ENCODE peak calls at places on chromosomes 12 and 14, in nine cellular contexts. L is fibroblast of lung; B is NCI-H1417; O is activated T-helper 1 cell treated with anti-CD3 and anti-CD28 coated beads, Interleukin-12 subunit alpha, Interleukin-12 subunit beta, Interleukin-2, Interleukin-4 antibody, amounts not matched to agents 30 ng/mL and 10 ng/mL and 1 ng/mL, durations not matched to agents 14 hours and 24 hours and 36 hours; F is KBM-7; U is A549; H is GM03348; J is HFF-Myc; C is astrocyte of the spinal cord. P is an unnamed sample.

GRCh38 chr14:101200650-101201516 is 297.4 kb upstream of the RTL1 start:
- DNase-seq in L (no peak), B (peak), O (no peak), F (no peak), U (no peak), H (no peak), J (no peak), C (no peak), P (no peak)

GRCh38 chr14:52076334-52076733 is 7.5 kb upstream of the NID2 start:
- DNase-seq in L (peak), B (no peak), O (no peak), F (no peak), U (no peak), H (no peak), J (no peak), C (peak), P (no peak)

GRCh38 chr12:46339051-46339450 is 33.5 kb downstream of the SLC38A2 start:
- DNase-seq in L (no peak), B (no peak), O (no peak), F (no peak), U (no peak), H (no peak), J (no peak), C (no peak), P (no peak)

GRCh38 chr14:36941783-36942521 is 230.5 kb downstream of the SLC25A21 start:
- DNase-seq in L (peak), B (peak), O (no peak), F (peak), U (peak), H (peak), J (peak), C (peak), P (peak)

GRCh38 chr12:91972896-91973295 is 172.8 kb downstream of the BTG1 start:
- DNase-seq in L (no peak), B (no peak), O (no peak), F (no peak), U (no peak), H (no peak), J (no peak), C (no peak), P (no peak)

GRCh38 chr12:70255311-70255710 is 12.1 kb downstream of the CNOT2 start:
- DNase-seq in L (peak), B (no peak), O (no peak), F (no peak), U (no peak), H (peak), J (no peak), C (peak), P (no peak)

GRCh38 chr12:118790578-118790977 is 190.8 kb upstream of the SRRM4 start:
- DNase-seq in L (no peak), B (no peak), O (no peak), F (no peak), U (no peak), H (no peak), J (no peak), C (no peak), P (no peak)

GRCh38 chr14:89228921-89229639 is 188.0 kb downstream of the FOXN3 start:
- DNase-seq in L (peak), B (no peak), O (no peak), F (no peak), U (no peak), H (no peak), J (no peak), C (no peak), P (no peak)

GRCh38 chr14:56555921-56556570 is 23.6 kb upstream of the TMEM260 start:
- DNase-seq in L (peak), B (peak), O (no peak), F (peak), U (peak), H (peak), J (no peak), C (peak), P (peak)

GRCh38 chr12:98821849-98822248 is 176.8 kb downstream of the APAF1 start:
- DNase-seq in L (no peak), B (no peak), O (no peak), F (no peak), U (no peak), H (no peak), J (no peak), C (peak), P (no peak)

GRCh38 chr12:124440841-124441381 is 126.5 kb downstream of the NCOR2 start:
- DNase-seq in L (no peak), B (no peak), O (no peak), F (no peak), U (no peak), H (peak), J (no peak), C (no peak), P (no peak)

GRCh38 chr14:49052516-49052915 is 533.7 kb downstream of the RPS29 start:
- DNase-seq in L (no peak), B (no peak), O (no peak), F (no peak), U (no peak), H (no peak), J (no peak), C (no peak), P (no peak)

GRCh38 chr14:101118746-101119610 is 215.5 kb upstream of the RTL1 start:
- DNase-seq in L (no peak), B (peak), O (no peak), F (no peak), U (no peak), H (no peak), J (no peak), C (no peak), P (peak)

GRCh38 chr12:67714648-67715047 is 66.1 kb downstream of the DYRK2 start:
- DNase-seq in L (no peak), B (peak), O (no peak), F (no peak), U (peak), H (no peak), J (no peak), C (no peak), P (peak)

GRCh38 chr14:89368490-89369477 is 48.2 kb downstream of the FOXN3 start:
- DNase-seq in L (no peak), B (no peak), O (no peak), F (no peak), U (no peak), H (no peak), J (no peak), C (no peak), P (no peak)

GRCh38 chr14:25988536-25988935 is 609.3 kb downstream of the NOVA1 start:
- DNase-seq in L (no peak), B (no peak), O (no peak), F (no peak), U (no peak), H (no peak), J (no peak), C (no peak), P (no peak)

GRCh38 chr14:89620436-89620835 is 203.4 kb upstream of the FOXN3 start:
- DNase-seq in L (no peak), B (no peak), O (no peak), F (no peak), U (no peak), H (no peak), J (no peak), C (no peak), P (no peak)

GRCh38 chr14:101082036-101082435 is 178.5 kb upstream of the RTL1 start:
- DNase-seq in L (no peak), B (no peak), O (no peak), F (no peak), U (no peak), H (no peak), J (no peak), C (no peak), P (no peak)

GRCh38 chr12:50620050-50620974 is 115.5 kb downstream of the DIP2B start:
- DNase-seq in L (peak), B (peak), O (no peak), F (no peak), U (peak), H (peak), J (peak), C (peak), P (peak)

GRCh38 chr14:67453575-67454300 is 34.8 kb downstream of the TMEM229B start:
- DNase-seq in L (no peak), B (no peak), O (no peak), F (no peak), U (no peak), H (no peak), J (no peak), C (no peak), P (no peak)

GRCh38 chr14:45262637-45263036 is 9.6 kb upstream of the MIS18BP1 start:
- DNase-seq in L (no peak), B (no peak), O (no peak), F (no peak), U (no peak), H (no peak), J (no peak), C (no peak), P (no peak)

GRCh38 chr12:78209851-78210493 is 379.3 kb downstream of the NAV3 start:
- DNase-seq in L (peak), B (peak), O (no peak), F (no peak), U (no peak), H (peak), J (no peak), C (peak), P (peak)

GRCh38 chr14:22549981-22550670 is 38.9 kb downstream of the DAD1 start:
- DNase-seq in L (no peak), B (no peak), O (peak), F (peak), U (no peak), H (no peak), J (peak), C (peak), P (no peak)

GRCh38 chr12:76083246-76083735 is 1.2 kb downstream of the NAP1L1 start:
- DNase-seq in L (no peak), B (no peak), O (no peak), F (no peak), U (no peak), H (no peak), J (no peak), C (no peak), P (no peak)

GRCh38 chr12:104212516-104212915 is 3.1 kb upstream of the TXNRD1 start:
- DNase-seq in L (no peak), B (no peak), O (no peak), F (no peak), U (no peak), H (no peak), J (no peak), C (no peak), P (no peak)

GRCh38 chr12:62933871-62934798 is 815 bp downstream of the PPM1H start:
- DNase-seq in L (peak), B (peak), O (peak), F (peak), U (peak), H (peak), J (no peak), C (peak), P (peak)